ENCODE peak calls at places on chromosome 10, in ten cellular contexts. I, L, J, B, T, H, S, P, A and G are unnamed samples.

GRCh38 chr10:13080643-13081042 is 19.3 kb upstream of the OPTN start:
- DNase-seq in I (no peak), L (no peak), J (no peak), B (no peak), T (no peak), H (no peak), S (no peak), P (no peak), A (no peak), G (no peak)

GRCh38 chr10:29737209-29737565 is 102.4 kb upstream of the SVIL start:
- DNase-seq in I (no peak), L (no peak), J (no peak), B (no peak), T (no peak), H (no peak), S (no peak), P (no peak), A (no peak), G (no peak)

GRCh38 chr10:30823651-30824050 is 194.1 kb upstream of the LYZL2 start:
- DNase-seq in I (no peak), L (no peak), J (no peak), B (no peak), T (no peak), H (no peak), S (no peak), P (no peak), A (no peak), G (no peak)

GRCh38 chr10:100370561-100370975 is 23.5 kb downstream of the SCD start:
- DNase-seq in I (no peak), L (no peak), J (peak), B (no peak), T (no peak), H (peak), S (peak), P (no peak), A (peak), G (no peak)

GRCh38 chr10:122112625-122113160 is 123.7 kb downstream of the TACC2 start:
- DNase-seq in I (no peak), L (peak), J (peak), B (peak), T (peak), H (no peak), S (peak), P (peak), A (peak), G (peak)

GRCh38 chr10:59126277-59126676 is 50.2 kb upstream of the PHYHIPL start:
- DNase-seq in I (no peak), L (no peak), J (no peak), B (no peak), T (no peak), H (no peak), S (no peak), P (no peak), A (no peak), G (no peak)

GRCh38 chr10:50396491-50397311 is 145.4 kb upstream of the ASAH2 start:
- DNase-seq in I (no peak), L (no peak), J (no peak), B (no peak), T (peak), H (peak), S (peak), P (peak), A (no peak), G (no peak)

GRCh38 chr10:75736889-75737610 is 305.6 kb downstream of the LRMDA start:
- DNase-seq in I (no peak), L (no peak), J (no peak), B (no peak), T (no peak), H (no peak), S (peak), P (no peak), A (no peak), G (no peak)

GRCh38 chr10:27998954-27999275 is at the start of gene ODAD2:
- DNase-seq in I (no peak), L (no peak), J (no peak), B (no peak), T (no peak), H (no peak), S (no peak), P (no peak), A (no peak), G (no peak)

GRCh38 chr10:105023706-105024105 is 382.6 kb downstream of the SORCS3 start:
- DNase-seq in I (no peak), L (no peak), J (no peak), B (no peak), T (no peak), H (no peak), S (peak), P (no peak), A (no peak), G (no peak)

GRCh38 chr10:11525503-11525902 is 85.9 kb downstream of the USP6NL start:
- DNase-seq in I (no peak), L (no peak), J (peak), B (no peak), T (peak), H (no peak), S (no peak), P (peak), A (no peak), G (peak)

GRCh38 chr10:115818015-115818414 is 455.0 kb downstream of the GFRA1 start:
- DNase-seq in I (no peak), L (no peak), J (no peak), B (no peak), T (no peak), H (no peak), S (peak), P (no peak), A (no peak), G (no peak)

GRCh38 chr10:122051609-122052385 is 62.8 kb downstream of the TACC2 start:
- DNase-seq in I (no peak), L (peak), J (peak), B (peak), T (peak), H (no peak), S (peak), P (peak), A (no peak), G (peak)

GRCh38 chr10:108244443-108245228 is 1080.1 kb upstream of the SORCS1 start:
- DNase-seq in I (no peak), L (no peak), J (no peak), B (no peak), T (no peak), H (no peak), S (no peak), P (no peak), A (no peak), G (no peak)

GRCh38 chr10:72337039-72337629 is 17.6 kb downstream of the DNAJB12 start:
- DNase-seq in I (peak), L (peak), J (peak), B (no peak), T (peak), H (peak), S (peak), P (peak), A (no peak), G (no peak)

GRCh38 chr10:77531441-77532001 is 106.1 kb downstream of the KCNMA1 start:
- DNase-seq in I (no peak), L (peak), J (no peak), B (peak), T (peak), H (no peak), S (peak), P (peak), A (peak), G (peak)

GRCh38 chr10:1687606-1688005 is 49.7 kb downstream of the ADARB2 start:
- DNase-seq in I (no peak), L (no peak), J (no peak), B (no peak), T (no peak), H (no peak), S (no peak), P (no peak), A (no peak), G (no peak)

GRCh38 chr10:6062101-6062771 is at the start of gene IL2RA:
- DNase-seq in I (no peak), L (no peak), J (no peak), B (no peak), T (no peak), H (peak), S (no peak), P (no peak), A (no peak), G (peak)

GRCh38 chr10:35270100-35270499 is 66.2 kb upstream of the CCNY start:
- DNase-seq in I (no peak), L (no peak), J (no peak), B (no peak), T (no peak), H (no peak), S (no peak), P (no peak), A (no peak), G (no peak)

GRCh38 chr10:75013007-75013406 is 98.4 kb upstream of the SAMD8 start:
- DNase-seq in I (no peak), L (no peak), J (no peak), B (no peak), T (no peak), H (no peak), S (no peak), P (no peak), A (no peak), G (no peak)

GRCh38 chr10:96491303-96491702 is 22.4 kb downstream of the TLL2 start:
- DNase-seq in I (no peak), L (no peak), J (no peak), B (no peak), T (peak), H (no peak), S (no peak), P (peak), A (no peak), G (no peak)

GRCh38 chr10:42988069-42988468 is 88.8 kb upstream of the RET start:
- DNase-seq in I (peak), L (no peak), J (peak), B (no peak), T (no peak), H (no peak), S (no peak), P (no peak), A (no peak), G (no peak)

GRCh38 chr10:38007551-38007950 is 2.9 kb upstream of the ZNF33A start:
- DNase-seq in I (no peak), L (no peak), J (no peak), B (no peak), T (no peak), H (no peak), S (no peak), P (no peak), A (no peak), G (no peak)

GRCh38 chr10:51377932-51378206 is 303.6 kb downstream of the PRKG1 start:
- DNase-seq in I (no peak), L (no peak), J (no peak), B (no peak), T (no peak), H (no peak), S (no peak), P (no peak), A (no peak), G (no peak)

GRCh38 chr10:63523015-63523414 is 1.8 kb downstream of the REEP3 start:
- DNase-seq in I (no peak), L (no peak), J (no peak), B (no peak), T (no peak), H (no peak), S (no peak), P (no peak), A (no peak), G (no peak)
- H3K4me3 ChIP-seq in I (peak), L (no peak), J (no peak), B (no peak), T (peak), H (peak), S (no peak), P (no peak), A (peak), G (peak)

DNA sequence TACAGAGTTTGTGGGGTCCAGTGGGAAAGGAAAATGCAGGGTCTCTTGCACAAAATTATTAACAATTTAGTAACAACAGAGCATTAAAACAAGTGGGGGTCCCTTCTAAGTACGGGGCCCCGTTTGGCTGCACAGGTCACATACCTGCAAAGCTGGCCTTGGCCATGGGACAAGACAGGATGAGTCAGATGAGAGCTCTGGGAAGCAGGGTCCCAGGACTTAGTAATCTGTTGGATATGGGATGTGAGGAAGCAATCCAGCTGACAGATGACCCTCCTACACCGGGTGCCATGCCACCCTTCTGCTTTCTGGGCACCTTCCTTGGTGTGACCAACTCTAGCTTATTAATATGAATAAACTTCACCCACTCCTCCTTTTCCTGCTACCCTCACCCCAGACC is 3.2 kb upstream of the DUSP5 start:
- DNase-seq in I (no peak), L (no peak), J (no peak), B (no peak), T (no peak), H (no peak), S (no peak), P (no peak), A (no peak), G (no peak)
- H3K4me3 ChIP-seq in I (no peak), L (no peak), J (no peak), B (no peak), T (no peak), H (no peak), S (no peak), P (no peak), A (no peak), G (no peak)

GRCh38 chr10:67606572-67606971 is 89.4 kb downstream of the CTNNA3 start:
- DNase-seq in I (no peak), L (no peak), J (no peak), B (peak), T (peak), H (no peak), S (peak), P (peak), A (peak), G (no peak)
- H3K4me3 ChIP-seq in I (no peak), L (no peak), J (no peak), B (no peak), T (no peak), H (no peak), S (no peak), P (no peak), A (no peak), G (no peak)

GRCh38 chr10:124356706-124357582 is 61.8 kb downstream of the OAT start:
- DNase-seq in I (no peak), L (no peak), J (no peak), B (no peak), T (no peak), H (no peak), S (no peak), P (no peak), A (no peak), G (no peak)

GRCh38 chr10:124353896-124354295 is 64.8 kb downstream of the OAT start:
- DNase-seq in I (no peak), L (no peak), J (no peak), B (no peak), T (no peak), H (no peak), S (no peak), P (no peak), A (no peak), G (no peak)

GRCh38 chr10:124357583-124357930 is 61.2 kb downstream of the OAT start:
- DNase-seq in I (no peak), L (no peak), J (no peak), B (no peak), T (no peak), H (no peak), S (no peak), P (no peak), A (no peak), G (no peak)

GRCh38 chr10:124353091-124353815 is 65.5 kb downstream of the OAT start:
- DNase-seq in I (no peak), L (no peak), J (no peak), B (no peak), T (no peak), H (no peak), S (no peak), P (no peak), A (no peak), G (no peak)

DNA sequence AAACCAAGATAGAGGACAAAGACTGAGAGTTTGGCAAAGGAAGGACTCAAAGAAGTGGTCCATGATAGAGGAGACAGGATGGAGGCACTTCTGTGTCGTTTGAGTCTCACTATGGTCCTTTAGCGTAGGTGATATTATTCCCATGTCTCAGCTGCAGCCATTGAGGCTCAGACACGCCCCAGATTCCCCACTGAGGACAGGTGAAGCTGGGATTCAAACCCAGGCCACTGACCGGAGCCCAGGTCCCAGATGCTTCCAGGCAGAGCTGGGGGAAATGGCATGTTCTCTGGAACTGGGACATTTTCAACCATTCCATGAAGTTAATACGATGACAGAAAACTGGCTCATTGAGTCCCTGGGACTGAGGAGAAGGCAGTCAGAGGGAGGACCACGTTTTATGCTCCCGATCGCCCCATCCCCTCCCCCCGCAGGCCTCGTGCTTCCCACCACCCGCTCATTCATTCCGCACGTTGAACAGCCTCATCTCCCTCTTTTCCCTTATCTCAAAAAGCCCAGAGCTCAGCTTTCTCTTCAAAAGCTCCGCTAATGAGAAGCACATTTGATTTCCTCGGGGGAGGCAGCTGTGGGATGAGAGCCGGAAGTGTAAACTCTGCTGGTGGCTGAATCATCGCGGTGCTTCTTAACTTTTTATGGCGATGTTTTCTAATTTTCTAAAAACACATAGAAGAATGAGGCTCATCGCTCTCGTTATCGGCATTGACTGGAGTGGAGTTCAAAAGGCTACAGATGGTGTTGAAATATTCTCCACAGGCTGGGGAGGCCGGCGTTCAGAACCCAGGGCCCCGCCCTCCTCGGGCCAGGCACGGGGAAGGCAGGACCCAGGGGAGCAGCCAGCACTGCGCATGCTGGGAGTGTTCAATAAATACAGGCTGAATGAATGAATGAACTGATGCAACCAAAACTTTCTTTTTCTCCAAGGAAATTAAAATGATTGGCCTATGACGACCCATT is 64.0 kb downstream of the OAT start:
- DNase-seq in I (peak), L (peak), J (peak), B (peak), T (peak), H (peak), S (peak), P (peak), A (peak), G (peak)
- H3K4me3 ChIP-seq in I (peak), L (peak), J (peak), B (peak), T (peak), H (peak), S (peak), P (peak), A (peak), G (peak)

GRCh38 chr10:45673074-45673628 is 579 bp upstream of the ZFAND4 start:
- DNase-seq in I (no peak), L (no peak), J (peak), B (no peak), T (peak), H (no peak), S (no peak), P (peak), A (no peak), G (no peak)
- H3K4me3 ChIP-seq in I (peak), L (peak), J (peak), B (peak), T (peak), H (peak), S (peak), P (peak), A (peak), G (peak)